ENCODE peak calls at places on chromosomes 16 and 17, in ten cellular contexts. T, Y, Q, E, W, M, O, H, I and D are unnamed samples.

GRCh38 chr16:610513-611381 is 20.0 kb upstream of the WFIKKN1 start:
- DNase-seq in M (peak), I (peak), T (peak), Y (no peak), O (peak), E (no peak), W (no peak), H (no peak), Q (no peak), D (no peak)

GRCh38 chr16:1533443-1533951 is at the start of gene TMEM204:
- DNase-seq in Y (peak), T (no peak), M (peak), Q (no peak), H (no peak), W (peak), E (peak), O (peak), I (peak), D (no peak)

GRCh38 chr16:15647615-15648014 is 2.4 kb upstream of the NDE1 start:
- DNase-seq in I (no peak), E (no peak), O (no peak), M (no peak), Q (no peak), Y (no peak), W (no peak), H (no peak), T (no peak), D (no peak)

GRCh38 chr17:42096360-42097111 is 1.7 kb downstream of the ZNF385C start:
- DNase-seq in M (no peak), H (no peak), T (no peak), Q (no peak), E (no peak), Y (no peak), I (no peak), O (no peak), W (no peak), D (no peak)

GRCh38 chr17:57112994-57113393 is 27.9 kb downstream of the AKAP1 start:
- DNase-seq in T (no peak), W (no peak), H (no peak), I (no peak), M (no peak), O (no peak), Q (no peak), E (no peak), Y (no peak), D (no peak)

GRCh38 chr16:31331141-31331764 is 23.7 kb upstream of the ITGAX start:
- DNase-seq in T (no peak), W (no peak), Y (no peak), O (no peak), Q (no peak), H (no peak), E (no peak), I (no peak), M (no peak), D (no peak)

GRCh38 chr16:58413359-58413758 is 21.1 kb downstream of the GINS3 start:
- DNase-seq in O (no peak), E (no peak), T (no peak), W (no peak), Q (no peak), I (peak), H (no peak), M (no peak), Y (no peak), D (no peak)

GRCh38 chr16:23079683-23080221 is 69.5 kb downstream of the USP31 start:
- DNase-seq in E (no peak), Q (no peak), H (peak), O (no peak), I (no peak), T (peak), M (no peak), W (no peak), Y (no peak), D (no peak)

DNA sequence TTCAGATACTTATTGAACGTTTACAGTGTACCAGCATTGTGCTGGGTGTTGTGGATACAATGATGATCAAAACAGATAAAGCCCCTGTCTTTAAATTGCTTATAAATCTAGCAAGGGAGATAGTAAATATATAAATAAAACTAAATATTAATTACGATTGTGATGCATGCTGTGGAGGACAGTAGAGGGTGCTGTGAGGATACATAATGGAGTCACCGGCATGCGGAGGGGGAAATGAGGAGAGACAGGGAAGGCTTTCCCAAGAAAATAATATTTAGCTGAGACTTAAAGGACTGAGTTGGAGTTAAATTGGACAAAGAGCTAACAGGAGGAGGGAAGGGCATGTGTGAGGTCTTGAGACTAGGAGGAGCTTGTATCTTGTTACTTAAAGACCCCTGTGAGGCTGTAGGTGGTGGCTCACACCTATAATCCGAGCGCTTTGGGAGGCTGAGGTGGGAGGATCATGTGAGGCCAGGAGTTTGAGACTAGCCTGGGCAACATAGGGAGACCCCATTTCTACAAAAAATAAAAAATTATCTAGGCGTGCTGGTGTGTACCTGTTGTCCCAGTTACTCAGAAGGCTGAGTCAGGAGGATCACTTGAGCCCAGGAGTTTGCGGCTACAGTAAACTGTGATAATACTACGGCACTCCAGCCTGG is 2.4 kb downstream of the DHRS7B start:
- DNase-seq in T (peak), M (peak), W (peak), Q (no peak), I (peak), E (no peak), H (peak), O (no peak), Y (peak), D (no peak)
- TF ChIP-seq CTCF in T (peak), M (no peak), W (peak), Q (peak), I (peak), E (peak), H (peak), O (no peak), Y (peak), D (peak)

GRCh38 chr17:54009502-54009901 is 186.8 kb downstream of the KIF2B start:
- DNase-seq in O (no peak), E (no peak), T (no peak), W (no peak), Q (no peak), M (no peak), I (no peak), Y (no peak), H (no peak), D (no peak)

GRCh38 chr17:54007855-54008254 is 185.1 kb downstream of the KIF2B start:
- DNase-seq in Q (no peak), O (no peak), T (no peak), M (no peak), W (no peak), E (no peak), H (no peak), Y (no peak), I (no peak), D (no peak)

GRCh38 chr17:54015734-54016133 is 193.0 kb downstream of the KIF2B start:
- DNase-seq in T (no peak), M (no peak), Q (no peak), E (no peak), H (no peak), O (no peak), Y (no peak), W (no peak), I (no peak), D (no peak)

GRCh38 chr17:54013117-54013516 is 190.4 kb downstream of the KIF2B start:
- DNase-seq in H (no peak), I (no peak), Y (no peak), E (no peak), M (no peak), W (no peak), Q (no peak), T (no peak), O (no peak), D (no peak)
- TF ChIP-seq CTCF in H (no peak), I (no peak), Y (no peak), E (no peak), M (no peak), W (no peak), Q (no peak), T (no peak), O (no peak), D (no peak)

GRCh38 chr17:14903810-14904209 is 361.3 kb downstream of the PMP22 start:
- DNase-seq in I (no peak), H (no peak), Y (peak), E (no peak), O (no peak), M (no peak), W (no peak), Q (no peak), T (peak), D (no peak)

GRCh38 chr17:14901376-14901775 is 363.8 kb downstream of the PMP22 start:
- DNase-seq in O (no peak), M (no peak), E (no peak), W (no peak), I (no peak), Y (no peak), Q (no peak), T (no peak), H (no peak), D (no peak)

GRCh38 chr17:14904406-14904805 is 360.7 kb downstream of the PMP22 start:
- DNase-seq in Y (no peak), E (no peak), O (no peak), Q (no peak), H (no peak), M (no peak), W (no peak), I (no peak), T (no peak), D (no peak)

GRCh38 chr17:14902803-14903202 is 362.3 kb downstream of the PMP22 start:
- DNase-seq in M (no peak), Y (no peak), W (no peak), I (no peak), E (no peak), O (no peak), H (no peak), Q (no peak), T (no peak), D (no peak)
- TF ChIP-seq CTCF in M (no peak), Y (no peak), W (no peak), I (no peak), E (no peak), O (no peak), H (no peak), Q (no peak), T (no peak), D (no peak)

DNA sequence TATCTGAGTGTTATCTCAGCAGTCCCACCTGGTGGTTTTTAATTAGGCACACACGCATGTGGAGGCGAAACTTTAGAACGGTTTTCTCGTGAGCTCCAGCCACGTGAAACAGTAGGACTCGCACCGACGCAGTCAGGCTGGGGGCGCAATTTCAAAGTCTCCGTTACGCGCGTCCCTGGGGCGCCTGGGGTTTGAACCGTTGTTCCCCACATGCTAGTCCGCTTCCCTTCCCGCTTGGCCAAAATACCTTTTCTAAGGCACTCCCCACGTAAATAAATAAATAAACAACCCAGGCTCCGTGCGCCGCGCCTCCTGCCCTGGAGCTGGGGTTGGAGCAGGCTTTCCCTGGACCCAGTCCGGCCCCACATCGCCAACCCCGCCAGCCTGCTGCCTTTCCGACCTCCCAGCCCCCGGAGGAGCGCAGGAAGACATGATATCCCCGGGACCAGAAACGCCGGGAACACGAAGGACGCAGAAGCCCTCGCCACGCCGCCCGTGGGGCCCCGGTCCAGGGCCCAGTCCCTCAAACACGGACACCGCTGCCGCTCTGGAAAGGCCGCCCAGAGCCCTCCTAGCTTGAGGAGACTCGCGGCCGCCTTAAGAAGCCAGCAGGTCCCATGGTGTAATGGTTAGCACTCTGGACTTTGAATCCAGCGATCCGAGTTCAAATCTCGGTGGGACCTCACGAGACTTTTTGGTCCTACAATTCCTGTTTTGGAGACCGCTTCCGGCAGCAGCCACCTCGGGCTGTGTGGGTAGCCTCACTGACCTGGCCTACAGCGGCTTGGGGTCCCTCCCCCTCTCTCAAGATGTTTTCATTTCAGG is 18.2 kb downstream of the GNGT2 start:
- DNase-seq in M (peak), Q (peak), H (peak), O (peak), W (peak), I (peak), E (peak), Y (peak), T (peak), D (no peak)
- TF ChIP-seq CTCF in M (no peak), Q (peak), H (peak), O (peak), W (peak), I (peak), E (peak), Y (peak), T (peak), D (peak)

GRCh38 chr17:51166198-51166986 is at the start of gene NME2:
- DNase-seq in H (peak), T (peak), I (peak), Q (peak), Y (peak), O (peak), W (peak), E (peak), M (peak), D (peak)
- TF ChIP-seq CTCF in H (no peak), T (no peak), I (no peak), Q (peak), Y (no peak), O (no peak), W (no peak), E (no peak), M (no peak), D (no peak)

GRCh38 chr17:14559720-14560119 is 258.8 kb downstream of the HS3ST3B1 start:
- DNase-seq in T (no peak), W (no peak), H (no peak), O (no peak), I (no peak), Q (no peak), E (no peak), M (no peak), Y (no peak), D (no peak)

GRCh38 chr17:14552311-14552710 is 251.4 kb downstream of the HS3ST3B1 start:
- DNase-seq in T (no peak), W (no peak), E (no peak), Q (no peak), O (no peak), Y (peak), M (no peak), I (no peak), H (no peak), D (no peak)

GRCh38 chr17:14559220-14559619 is 258.3 kb downstream of the HS3ST3B1 start:
- DNase-seq in H (no peak), Y (no peak), M (no peak), T (no peak), E (no peak), I (no peak), W (no peak), O (no peak), Q (no peak), D (no peak)

GRCh38 chr17:14553847-14554246 is 253.0 kb downstream of the HS3ST3B1 start:
- DNase-seq in Y (no peak), O (no peak), W (no peak), I (no peak), Q (no peak), H (no peak), E (no peak), T (no peak), M (no peak), D (no peak)

GRCh38 chr17:14557482-14557881 is 256.6 kb downstream of the HS3ST3B1 start:
- DNase-seq in H (no peak), T (no peak), O (no peak), Q (no peak), I (no peak), E (no peak), M (no peak), Y (no peak), W (no peak), D (no peak)
- TF ChIP-seq CTCF in H (no peak), T (no peak), O (no peak), Q (no peak), I (no peak), E (no peak), M (no peak), Y (no peak), W (no peak), D (no peak)

GRCh38 chr17:68794636-68795503 is 160.3 kb downstream of the ABCA8 start:
- DNase-seq in Q (no peak), E (no peak), T (peak), W (peak), O (no peak), Y (peak), I (no peak), H (peak), M (no peak), D (no peak)
- TF ChIP-seq CTCF in Q (peak), E (peak), T (peak), W (peak), O (no peak), Y (peak), I (peak), H (peak), M (no peak), D (peak)

DNA sequence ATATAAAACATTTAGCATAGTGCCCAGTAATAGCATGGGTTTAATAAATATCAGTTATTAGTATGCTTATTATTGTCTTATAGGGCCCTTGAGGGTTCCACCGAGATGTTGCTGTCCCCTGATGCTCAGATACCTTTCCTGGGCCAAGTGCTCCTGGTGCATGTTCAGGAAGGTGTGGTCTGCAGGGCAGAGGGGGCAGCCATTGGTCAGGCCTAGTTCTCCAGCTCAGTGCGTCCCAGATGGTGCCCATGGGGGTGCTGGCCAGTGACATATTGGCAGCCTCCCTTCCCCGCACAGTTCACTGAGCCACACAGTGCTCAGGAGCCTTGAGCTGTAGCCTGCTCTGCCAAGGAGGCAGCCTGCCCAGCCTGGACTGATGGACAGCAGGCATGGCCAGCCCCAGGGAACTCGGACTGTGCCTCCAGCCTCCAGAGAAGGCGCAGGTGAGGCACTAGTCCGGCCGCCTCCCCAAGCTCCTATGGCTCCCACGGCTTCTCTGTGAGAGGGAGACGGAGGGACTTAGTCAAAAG is 7.7 kb upstream of the GRIN2A start:
- DNase-seq in O (no peak), I (no peak), H (no peak), T (no peak), E (no peak), Q (no peak), W (no peak), Y (no peak), M (no peak), D (no peak)
- TF ChIP-seq CTCF in O (no peak), I (no peak), H (no peak), T (no peak), E (no peak), Q (no peak), W (no peak), Y (no peak), M (no peak), D (no peak)

DNA sequence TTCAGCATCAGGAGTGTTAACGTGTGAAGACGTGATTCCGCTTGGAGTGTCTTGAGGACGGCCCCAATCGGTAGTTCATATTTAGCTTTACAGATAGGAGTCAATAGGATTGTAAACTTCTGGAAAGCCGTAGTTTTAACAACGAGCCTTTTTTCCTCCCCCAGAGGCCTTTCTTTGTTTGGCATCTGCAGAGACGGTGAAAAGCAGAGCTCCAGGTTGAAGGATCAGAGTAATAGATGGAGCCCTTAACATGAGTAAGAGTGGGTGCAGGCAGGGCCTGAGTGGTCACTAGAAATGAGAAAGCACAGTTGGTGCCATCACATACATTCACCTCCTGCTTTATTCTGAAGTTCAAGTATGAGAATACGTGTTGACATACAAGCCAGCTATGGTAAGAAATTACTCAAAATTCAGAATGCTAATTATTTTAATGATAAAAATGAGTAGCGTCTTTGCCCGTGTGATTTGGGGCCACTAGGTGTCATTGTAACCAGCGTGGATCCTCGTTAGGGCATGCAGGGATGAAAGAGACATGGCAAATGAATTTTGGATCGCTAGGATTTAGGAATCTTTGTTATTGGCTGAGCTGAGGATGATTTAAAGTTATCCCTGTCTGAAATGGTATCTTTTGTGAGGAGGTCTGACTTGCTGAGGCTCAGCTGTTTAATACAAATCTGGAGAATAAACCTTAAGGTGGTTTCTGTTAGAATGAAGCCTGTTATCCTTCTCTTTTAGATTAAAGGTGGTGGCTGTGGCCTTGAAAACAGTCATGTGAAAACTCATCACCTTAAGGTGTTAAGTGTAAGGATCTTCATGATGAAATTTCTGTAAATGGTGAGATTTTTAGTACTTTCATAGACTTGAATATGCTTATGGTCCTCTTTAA is 18.6 kb downstream of the PRCD start:
- DNase-seq in Y (peak), T (no peak), I (peak), H (peak), W (peak), O (no peak), Q (no peak), E (no peak), M (no peak), D (no peak)
- TF ChIP-seq CTCF in Y (peak), T (peak), I (peak), H (peak), W (peak), O (peak), Q (peak), E (peak), M (no peak), D (peak)